ENCODE peak calls at places on chromosomes 2 and 18, in ten cellular contexts. One of them, this sample, is unnamed.

GRCh38 chr2:74602553-74603281 is 45.4 kb downstream of the M1AP start:
- DNase-seq in cardiac fibroblast: peak; percentile 56
- DNase-seq in osteocyte: no peak
- DNase-seq in progenitor cell of endocrine pancreas: no peak
- DNase-seq in GM10248: no peak
- DNase-seq in AG09309: peak; percentile 63
- DNase-seq in lower leg skin: no peak
- DNase-seq in GM13976: no peak
- DNase-seq in pancreas: no peak
- DNase-seq in WTC11: no peak
- DNase-seq in this sample: no peak

GRCh38 chr18:5417342-5417741 is 121.8 kb upstream of the ZBTB14 start:
- DNase-seq in AG09309: no peak
- DNase-seq in WTC11: no peak
- DNase-seq in progenitor cell of endocrine pancreas: no peak
- DNase-seq in GM13976: no peak
- DNase-seq in lower leg skin: no peak
- DNase-seq in GM10248: no peak
- DNase-seq in osteocyte: no peak
- DNase-seq in pancreas: peak; percentile 17
- DNase-seq in cardiac fibroblast: no peak
- DNase-seq in this sample: no peak

GRCh38 chr2:202541137-202541536 is 93.6 kb upstream of the FAM117B start:
- DNase-seq in pancreas: no peak
- DNase-seq in GM10248: no peak
- DNase-seq in progenitor cell of endocrine pancreas: no peak
- DNase-seq in GM13976: no peak
- DNase-seq in AG09309: no peak
- DNase-seq in cardiac fibroblast: no peak
- DNase-seq in lower leg skin: no peak
- DNase-seq in WTC11: no peak
- DNase-seq in osteocyte: no peak
- DNase-seq in this sample: no peak

GRCh38 chr2:84643991-84644390 is 127.7 kb downstream of the DNAH6 start:
- DNase-seq in lower leg skin: no peak
- DNase-seq in progenitor cell of endocrine pancreas: no peak
- DNase-seq in pancreas: no peak
- DNase-seq in GM13976: no peak
- DNase-seq in cardiac fibroblast: no peak
- DNase-seq in WTC11: no peak
- DNase-seq in GM10248: no peak
- DNase-seq in AG09309: no peak
- DNase-seq in osteocyte: no peak
- DNase-seq in this sample: no peak

GRCh38 chr2:45170191-45170975 is 161.1 kb upstream of the SIX2 start:
- DNase-seq in pancreas: no peak
- DNase-seq in progenitor cell of endocrine pancreas: no peak
- DNase-seq in GM13976: peak; percentile 29
- DNase-seq in cardiac fibroblast: peak; percentile 39
- DNase-seq in AG09309: no peak
- DNase-seq in GM10248: no peak
- DNase-seq in WTC11: no peak
- DNase-seq in lower leg skin: no peak
- DNase-seq in osteocyte: no peak
- DNase-seq in this sample: no peak

GRCh38 chr18:79401494-79402208 is 5.9 kb downstream of the NFATC1 start:
- DNase-seq in pancreas: no peak
- DNase-seq in AG09309: no peak
- DNase-seq in cardiac fibroblast: no peak
- DNase-seq in progenitor cell of endocrine pancreas: no peak
- DNase-seq in GM10248: no peak
- DNase-seq in lower leg skin: peak; percentile 84
- DNase-seq in osteocyte: no peak
- DNase-seq in GM13976: no peak
- DNase-seq in WTC11: no peak
- DNase-seq in this sample: no peak

GRCh38 chr18:8142932-8143331 is 466.3 kb upstream of the RAB12 start:
- DNase-seq in AG09309: no peak
- DNase-seq in osteocyte: no peak
- DNase-seq in lower leg skin: no peak
- DNase-seq in WTC11: no peak
- DNase-seq in GM13976: no peak
- DNase-seq in pancreas: no peak
- DNase-seq in progenitor cell of endocrine pancreas: no peak
- DNase-seq in cardiac fibroblast: no peak
- DNase-seq in GM10248: no peak
- DNase-seq in this sample: no peak

GRCh38 chr2:221606369-221606768 is 34.3 kb upstream of the EPHA4 start:
- DNase-seq in progenitor cell of endocrine pancreas: no peak
- DNase-seq in AG09309: no peak
- DNase-seq in WTC11: peak; percentile 19
- DNase-seq in cardiac fibroblast: no peak
- DNase-seq in GM10248: no peak
- DNase-seq in osteocyte: no peak
- DNase-seq in GM13976: no peak
- DNase-seq in pancreas: no peak
- DNase-seq in lower leg skin: no peak
- DNase-seq in this sample: no peak

GRCh38 chr18:369224-370010 is 101.6 kb upstream of the THOC1 start:
- DNase-seq in progenitor cell of endocrine pancreas: no peak
- DNase-seq in GM13976: no peak
- DNase-seq in WTC11: no peak
- DNase-seq in lower leg skin: no peak
- DNase-seq in AG09309: no peak
- DNase-seq in osteocyte: no peak
- DNase-seq in GM10248: no peak
- DNase-seq in pancreas: no peak
- DNase-seq in cardiac fibroblast: no peak
- DNase-seq in this sample: no peak

GRCh38 chr2:143397886-143398614 is 268.8 kb downstream of the ARHGAP15 start:
- DNase-seq in cardiac fibroblast: peak; percentile 47
- DNase-seq in pancreas: no peak
- DNase-seq in AG09309: peak; percentile 13
- DNase-seq in WTC11: no peak
- DNase-seq in GM10248: no peak
- DNase-seq in lower leg skin: no peak
- DNase-seq in progenitor cell of endocrine pancreas: no peak
- DNase-seq in GM13976: no peak
- DNase-seq in osteocyte: no peak
- DNase-seq in this sample: no peak

GRCh38 chr2:207688597-207688996 is 22.8 kb upstream of the CCNYL1 start:
- DNase-seq in AG09309: no peak
- DNase-seq in GM10248: peak; percentile 37
- DNase-seq in cardiac fibroblast: no peak
- DNase-seq in lower leg skin: no peak
- DNase-seq in GM13976: peak; percentile 45
- DNase-seq in pancreas: no peak
- DNase-seq in WTC11: no peak
- DNase-seq in osteocyte: no peak
- DNase-seq in progenitor cell of endocrine pancreas: no peak
- DNase-seq in this sample: no peak

GRCh38 chr2:207694811-207695281 is 16.6 kb upstream of the CCNYL1 start:
- DNase-seq in GM10248: no peak
- DNase-seq in progenitor cell of endocrine pancreas: no peak
- DNase-seq in pancreas: no peak
- DNase-seq in AG09309: no peak
- DNase-seq in cardiac fibroblast: peak; percentile 59
- DNase-seq in osteocyte: no peak
- DNase-seq in lower leg skin: no peak
- DNase-seq in WTC11: no peak
- DNase-seq in GM13976: no peak
- DNase-seq in this sample: no peak

GRCh38 chr2:207695293-207695692 is 16.1 kb upstream of the CCNYL1 start:
- DNase-seq in pancreas: no peak
- DNase-seq in AG09309: no peak
- DNase-seq in GM13976: no peak
- DNase-seq in lower leg skin: no peak
- DNase-seq in progenitor cell of endocrine pancreas: no peak
- DNase-seq in cardiac fibroblast: no peak
- DNase-seq in WTC11: no peak
- DNase-seq in osteocyte: no peak
- DNase-seq in GM10248: no peak
- DNase-seq in this sample: no peak

GRCh38 chr2:207693641-207694249 is 17.7 kb upstream of the CCNYL1 start:
- DNase-seq in lower leg skin: no peak
- DNase-seq in cardiac fibroblast: no peak
- DNase-seq in GM10248: no peak
- DNase-seq in AG09309: no peak
- DNase-seq in osteocyte: no peak
- DNase-seq in GM13976: no peak
- DNase-seq in pancreas: no peak
- DNase-seq in WTC11: no peak
- DNase-seq in progenitor cell of endocrine pancreas: no peak
- DNase-seq in this sample: no peak

DNA sequence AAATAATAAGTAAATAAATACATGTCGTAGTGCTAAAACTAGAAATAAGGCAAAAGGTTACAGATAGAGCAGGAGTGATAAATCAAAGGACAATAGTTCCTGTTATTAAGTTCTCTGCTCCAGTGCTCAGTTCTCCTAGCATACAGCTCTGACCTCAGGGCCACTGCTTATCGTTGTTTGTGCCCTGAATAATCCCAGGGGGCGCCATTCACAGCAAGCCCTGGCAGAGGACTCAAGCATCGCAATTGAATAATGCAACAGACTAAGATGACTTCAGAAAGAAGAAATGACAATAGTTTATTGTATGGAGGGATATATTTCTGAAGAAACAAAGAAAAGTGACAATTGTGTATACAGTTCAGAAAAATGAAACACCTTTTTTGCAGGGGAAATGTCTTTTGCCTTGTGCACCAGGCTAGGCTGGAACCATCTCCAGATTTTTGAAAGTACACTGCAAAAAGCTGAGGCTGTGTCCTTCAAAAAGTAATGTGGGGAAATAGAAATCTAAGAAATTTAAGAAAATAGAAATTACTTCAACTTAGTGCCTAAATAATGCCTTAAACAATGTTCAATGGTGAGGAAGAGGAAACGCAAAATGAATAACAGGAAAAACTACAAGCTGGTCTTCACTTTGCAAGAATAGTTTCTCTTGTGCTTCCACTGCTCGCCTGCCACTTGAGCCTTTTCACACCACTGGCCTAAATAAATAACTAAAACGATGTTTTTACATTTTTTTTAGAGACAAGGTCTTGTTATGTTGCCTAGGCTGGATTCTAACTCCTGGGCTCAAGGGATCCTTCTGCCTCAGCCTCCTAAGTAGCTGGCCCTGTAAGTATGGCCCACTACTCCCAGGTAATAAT is 19.0 kb upstream of the CCNYL1 start:
- DNase-seq in GM10248: peak; percentile 46
- DNase-seq in GM13976: peak; percentile 59
- DNase-seq in lower leg skin: no peak
- DNase-seq in progenitor cell of endocrine pancreas: no peak
- DNase-seq in WTC11: peak; percentile 55
- DNase-seq in AG09309: no peak
- DNase-seq in cardiac fibroblast: peak; percentile 35
- DNase-seq in osteocyte: no peak
- DNase-seq in pancreas: peak; percentile 57
- DNase-seq in this sample: peak; percentile 52
- TF ChIP-seq CTCF in GM10248: no peak
- TF ChIP-seq CTCF in GM13976: no peak
- TF ChIP-seq CTCF in lower leg skin: no peak
- TF ChIP-seq CTCF in progenitor cell of endocrine pancreas: peak; percentile 57
- TF ChIP-seq CTCF in WTC11: peak; percentile 39
- TF ChIP-seq CTCF in AG09309: peak; percentile 39
- TF ChIP-seq CTCF in cardiac fibroblast: peak; percentile 37
- TF ChIP-seq CTCF in osteocyte: peak; percentile 19
- TF ChIP-seq CTCF in pancreas: peak; percentile 32
- TF ChIP-seq CTCF in this sample: peak; percentile 58

DNA sequence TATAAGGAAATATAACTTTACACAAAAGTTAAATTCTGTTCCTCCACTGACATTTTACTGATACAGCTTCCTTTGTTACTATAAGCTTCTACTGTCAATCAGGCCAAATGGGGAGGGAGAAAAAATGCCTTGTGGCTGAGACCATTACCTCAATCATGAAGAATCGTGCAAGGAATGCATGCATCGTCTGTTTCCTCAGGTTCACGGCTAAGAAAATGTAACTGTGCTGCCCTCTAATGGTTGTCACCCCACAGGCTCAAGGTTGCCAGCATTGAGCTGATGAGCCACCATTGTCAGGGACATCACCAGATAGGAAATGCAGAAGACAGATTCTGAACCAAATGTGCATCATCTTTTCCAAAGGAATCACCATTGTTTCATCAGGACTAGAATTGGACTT is 426.9 kb downstream of the CDH2 start:
- DNase-seq in cardiac fibroblast: peak; percentile 87
- DNase-seq in progenitor cell of endocrine pancreas: peak; percentile 25
- DNase-seq in osteocyte: no peak
- DNase-seq in AG09309: peak; percentile 32
- DNase-seq in GM13976: peak; percentile 7
- DNase-seq in pancreas: peak; percentile 31
- DNase-seq in WTC11: peak; percentile 69
- DNase-seq in lower leg skin: no peak
- DNase-seq in GM10248: peak; percentile 3
- DNase-seq in this sample: peak; percentile 69
- TF ChIP-seq CTCF in cardiac fibroblast: peak; percentile 88
- TF ChIP-seq CTCF in progenitor cell of endocrine pancreas: peak; percentile 72
- TF ChIP-seq CTCF in osteocyte: peak; percentile 85
- TF ChIP-seq CTCF in AG09309: peak; percentile 83
- TF ChIP-seq CTCF in GM13976: peak; percentile 23
- TF ChIP-seq CTCF in pancreas: no peak
- TF ChIP-seq CTCF in WTC11: peak; percentile 40
- TF ChIP-seq CTCF in lower leg skin: no peak
- TF ChIP-seq CTCF in GM10248: peak; percentile 25
- TF ChIP-seq CTCF in this sample: peak; percentile 53

GRCh38 chr2:158381205-158381604 is 75.3 kb downstream of the CCDC148 start:
- DNase-seq in GM10248: no peak
- DNase-seq in cardiac fibroblast: no peak
- DNase-seq in pancreas: no peak
- DNase-seq in GM13976: no peak
- DNase-seq in osteocyte: no peak
- DNase-seq in lower leg skin: no peak
- DNase-seq in WTC11: no peak
- DNase-seq in AG09309: no peak
- DNase-seq in progenitor cell of endocrine pancreas: no peak
- DNase-seq in this sample: no peak
- TF ChIP-seq CTCF in GM10248: no peak
- TF ChIP-seq CTCF in cardiac fibroblast: no peak
- TF ChIP-seq CTCF in pancreas: no peak
- TF ChIP-seq CTCF in GM13976: no peak
- TF ChIP-seq CTCF in osteocyte: no peak
- TF ChIP-seq CTCF in lower leg skin: no peak
- TF ChIP-seq CTCF in WTC11: no peak
- TF ChIP-seq CTCF in AG09309: no peak
- TF ChIP-seq CTCF in progenitor cell of endocrine pancreas: no peak
- TF ChIP-seq CTCF in this sample: peak; percentile 50

GRCh38 chr2:125450092-125450491 is 1205.9 kb upstream of the GYPC start:
- DNase-seq in osteocyte: no peak
- DNase-seq in cardiac fibroblast: no peak
- DNase-seq in GM13976: no peak
- DNase-seq in AG09309: no peak
- DNase-seq in progenitor cell of endocrine pancreas: no peak
- DNase-seq in GM10248: no peak
- DNase-seq in WTC11: no peak
- DNase-seq in pancreas: no peak
- DNase-seq in lower leg skin: no peak
- DNase-seq in this sample: no peak

DNA sequence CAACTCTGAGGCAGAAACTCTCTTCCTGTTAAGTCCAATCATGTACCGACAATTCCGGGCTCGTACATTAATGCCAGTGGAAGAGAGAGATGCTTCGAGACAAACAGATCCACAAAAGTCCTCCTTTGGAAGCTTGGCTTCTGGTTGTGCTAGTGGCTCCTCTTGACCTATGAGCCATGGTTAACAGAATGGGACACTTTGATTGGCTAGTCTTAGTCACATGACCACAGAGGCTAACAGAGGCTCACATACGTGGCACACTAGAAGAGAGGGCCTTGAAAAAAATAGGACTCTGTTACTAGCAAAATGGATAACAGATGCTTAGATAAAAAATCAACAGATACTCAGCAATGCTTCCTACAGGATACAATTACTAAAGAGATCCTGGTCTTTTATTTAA is 1211.9 kb upstream of the GYPC start:
- DNase-seq in WTC11: no peak
- DNase-seq in AG09309: no peak
- DNase-seq in cardiac fibroblast: no peak
- DNase-seq in pancreas: no peak
- DNase-seq in lower leg skin: no peak
- DNase-seq in osteocyte: no peak
- DNase-seq in GM10248: no peak
- DNase-seq in GM13976: no peak
- DNase-seq in progenitor cell of endocrine pancreas: no peak
- DNase-seq in this sample: no peak
- TF ChIP-seq CTCF in WTC11: no peak
- TF ChIP-seq CTCF in AG09309: no peak
- TF ChIP-seq CTCF in cardiac fibroblast: no peak
- TF ChIP-seq CTCF in pancreas: no peak
- TF ChIP-seq CTCF in lower leg skin: no peak
- TF ChIP-seq CTCF in osteocyte: no peak
- TF ChIP-seq CTCF in GM10248: no peak
- TF ChIP-seq CTCF in GM13976: no peak
- TF ChIP-seq CTCF in progenitor cell of endocrine pancreas: no peak
- TF ChIP-seq CTCF in this sample: no peak